ENCODE peak calls at places on chromosomes 13 and 19, in eight cellular contexts. One of them, this sample, is unnamed.

GRCh38 chr19:35669974-35670373 is 3.7 kb downstream of the UPK1A start:
- DNase-seq in pancreas: no peak
- DNase-seq in H1: no peak
- DNase-seq in tibial artery: no peak
- DNase-seq in progenitor cell of endocrine pancreas: no peak
- DNase-seq in thoracic aorta: no peak
- DNase-seq in GM13977: no peak
- DNase-seq in bronchial epithelial cell: no peak
- DNase-seq in this sample: no peak

GRCh38 chr19:5128251-5128931 is 159.5 kb downstream of the KDM4B start:
- DNase-seq in GM13977: no peak
- DNase-seq in bronchial epithelial cell: no peak
- DNase-seq in thoracic aorta: no peak
- DNase-seq in H1: no peak
- DNase-seq in progenitor cell of endocrine pancreas: peak; percentile 57
- DNase-seq in pancreas: peak; percentile 95
- DNase-seq in tibial artery: peak; percentile 51
- DNase-seq in this sample: no peak

GRCh38 chr19:56153507-56153906 is 12.4 kb downstream of the ZNF444 start:
- DNase-seq in bronchial epithelial cell: no peak
- DNase-seq in pancreas: no peak
- DNase-seq in H1: no peak
- DNase-seq in tibial artery: no peak
- DNase-seq in GM13977: no peak
- DNase-seq in progenitor cell of endocrine pancreas: no peak
- DNase-seq in thoracic aorta: no peak
- DNase-seq in this sample: no peak

GRCh38 chr13:49676581-49677298 is 14.5 kb downstream of the EBPL start:
- DNase-seq in pancreas: no peak
- DNase-seq in GM13977: no peak
- DNase-seq in H1: no peak
- DNase-seq in bronchial epithelial cell: no peak
- DNase-seq in tibial artery: no peak
- DNase-seq in progenitor cell of endocrine pancreas: no peak
- DNase-seq in thoracic aorta: no peak
- DNase-seq in this sample: no peak

GRCh38 chr19:46704379-46705076 is 12.4 kb downstream of the PRKD2 start:
- DNase-seq in thoracic aorta: peak; percentile 35
- DNase-seq in pancreas: peak; percentile 90
- DNase-seq in H1: no peak
- DNase-seq in bronchial epithelial cell: peak; percentile 24
- DNase-seq in tibial artery: peak; percentile 71
- DNase-seq in progenitor cell of endocrine pancreas: peak; percentile 63
- DNase-seq in GM13977: peak; percentile 92
- DNase-seq in this sample: peak; percentile 87

GRCh38 chr19:47097396-47098217 is 16.0 kb downstream of the ZC3H4 start:
- DNase-seq in H1: no peak
- DNase-seq in bronchial epithelial cell: no peak
- DNase-seq in tibial artery: peak; percentile 74
- DNase-seq in GM13977: no peak
- DNase-seq in progenitor cell of endocrine pancreas: no peak
- DNase-seq in pancreas: peak; percentile 48
- DNase-seq in thoracic aorta: peak; percentile 36
- DNase-seq in this sample: peak; percentile 83

GRCh38 chr13:102187313-102187712 is 214.5 kb downstream of the FGF14 start:
- DNase-seq in H1: no peak
- DNase-seq in GM13977: no peak
- DNase-seq in pancreas: no peak
- DNase-seq in tibial artery: no peak
- DNase-seq in bronchial epithelial cell: no peak
- DNase-seq in thoracic aorta: no peak
- DNase-seq in progenitor cell of endocrine pancreas: no peak
- DNase-seq in this sample: no peak

GRCh38 chr13:100089633-100090032 is 740 bp downstream of the PCCA start:
- DNase-seq in thoracic aorta: no peak
- DNase-seq in tibial artery: no peak
- DNase-seq in progenitor cell of endocrine pancreas: no peak
- DNase-seq in bronchial epithelial cell: peak; percentile 45
- DNase-seq in pancreas: no peak
- DNase-seq in GM13977: peak; percentile 45
- DNase-seq in H1: no peak
- DNase-seq in this sample: no peak

GRCh38 chr19:8054169-8054568 is 1.6 kb downstream of the CCL25 start:
- DNase-seq in pancreas: no peak
- DNase-seq in progenitor cell of endocrine pancreas: no peak
- DNase-seq in tibial artery: no peak
- DNase-seq in bronchial epithelial cell: no peak
- DNase-seq in H1: no peak
- DNase-seq in GM13977: no peak
- DNase-seq in thoracic aorta: no peak
- DNase-seq in this sample: no peak

GRCh38 chr13:41652735-41653361 is 195.5 kb downstream of the RGCC start:
- DNase-seq in pancreas: no peak
- DNase-seq in tibial artery: no peak
- DNase-seq in H1: no peak
- DNase-seq in progenitor cell of endocrine pancreas: no peak
- DNase-seq in bronchial epithelial cell: peak; percentile 56
- DNase-seq in GM13977: peak; percentile 64
- DNase-seq in thoracic aorta: no peak
- DNase-seq in this sample: no peak

GRCh38 chr13:108830916-108831315 is 201.5 kb downstream of the MYO16 start:
- DNase-seq in bronchial epithelial cell: no peak
- DNase-seq in progenitor cell of endocrine pancreas: no peak
- DNase-seq in thoracic aorta: no peak
- DNase-seq in H1: no peak
- DNase-seq in pancreas: no peak
- DNase-seq in GM13977: no peak
- DNase-seq in tibial artery: no peak
- DNase-seq in this sample: no peak

GRCh38 chr13:42354246-42355117 is 82.5 kb downstream of the AKAP11 start:
- DNase-seq in H1: no peak
- DNase-seq in bronchial epithelial cell: peak; percentile 74
- DNase-seq in thoracic aorta: no peak
- DNase-seq in progenitor cell of endocrine pancreas: no peak
- DNase-seq in tibial artery: no peak
- DNase-seq in GM13977: peak; percentile 24
- DNase-seq in pancreas: no peak
- DNase-seq in this sample: no peak

GRCh38 chr19:51354103-51354741 is 12.0 kb downstream of the ETFB start:
- DNase-seq in progenitor cell of endocrine pancreas: no peak
- DNase-seq in tibial artery: no peak
- DNase-seq in GM13977: no peak
- DNase-seq in pancreas: no peak
- DNase-seq in H1: no peak
- DNase-seq in bronchial epithelial cell: no peak
- DNase-seq in thoracic aorta: no peak
- DNase-seq in this sample: no peak

GRCh38 chr13:111328803-111329410 is 8.5 kb downstream of the TEX29 start:
- DNase-seq in tibial artery: peak; percentile 8
- DNase-seq in thoracic aorta: no peak
- DNase-seq in pancreas: no peak
- DNase-seq in H1: no peak
- DNase-seq in bronchial epithelial cell: no peak
- DNase-seq in progenitor cell of endocrine pancreas: no peak
- DNase-seq in GM13977: no peak
- DNase-seq in this sample: no peak

GRCh38 chr19:10706990-10707389 is 5.8 kb downstream of the QTRT1 start:
- DNase-seq in thoracic aorta: no peak
- DNase-seq in bronchial epithelial cell: no peak
- DNase-seq in H1: no peak
- DNase-seq in tibial artery: no peak
- DNase-seq in progenitor cell of endocrine pancreas: no peak
- DNase-seq in GM13977: no peak
- DNase-seq in pancreas: no peak
- DNase-seq in this sample: no peak

GRCh38 chr13:42832341-42833153 is 51.2 kb downstream of the FAM216B start:
- DNase-seq in progenitor cell of endocrine pancreas: no peak
- DNase-seq in pancreas: no peak
- DNase-seq in bronchial epithelial cell: peak; percentile 92
- DNase-seq in GM13977: no peak
- DNase-seq in tibial artery: no peak
- DNase-seq in H1: no peak
- DNase-seq in thoracic aorta: no peak
- DNase-seq in this sample: no peak

GRCh38 chr13:45121421-45121820 is 1.1 kb downstream of the GTF2F2 start:
- DNase-seq in thoracic aorta: no peak
- DNase-seq in pancreas: no peak
- DNase-seq in bronchial epithelial cell: peak; percentile 41
- DNase-seq in progenitor cell of endocrine pancreas: no peak
- DNase-seq in tibial artery: no peak
- DNase-seq in GM13977: peak; percentile 14
- DNase-seq in H1: no peak
- DNase-seq in this sample: no peak

GRCh38 chr13:43298799-43299198 is 275.4 kb downstream of the DNAJC15 start:
- DNase-seq in progenitor cell of endocrine pancreas: no peak
- DNase-seq in pancreas: no peak
- DNase-seq in bronchial epithelial cell: peak; percentile 64
- DNase-seq in thoracic aorta: no peak
- DNase-seq in GM13977: no peak
- DNase-seq in H1: no peak
- DNase-seq in tibial artery: no peak
- DNase-seq in this sample: no peak

GRCh38 chr13:27526516-27526915 is 76.2 kb upstream of the MTIF3 start:
- DNase-seq in pancreas: no peak
- DNase-seq in thoracic aorta: no peak
- DNase-seq in bronchial epithelial cell: no peak
- DNase-seq in GM13977: no peak
- DNase-seq in H1: no peak
- DNase-seq in tibial artery: no peak
- DNase-seq in progenitor cell of endocrine pancreas: no peak
- DNase-seq in this sample: no peak

GRCh38 chr19:47363758-47364529 is 14.8 kb downstream of the DHX34 start:
- DNase-seq in thoracic aorta: no peak
- DNase-seq in GM13977: no peak
- DNase-seq in tibial artery: no peak
- DNase-seq in pancreas: no peak
- DNase-seq in H1: no peak
- DNase-seq in progenitor cell of endocrine pancreas: no peak
- DNase-seq in bronchial epithelial cell: peak; percentile 66
- DNase-seq in this sample: no peak

GRCh38 chr13:55199132-55199531 is 1941.6 kb upstream of the PRR20A start:
- DNase-seq in pancreas: no peak
- DNase-seq in H1: no peak
- DNase-seq in GM13977: no peak
- DNase-seq in thoracic aorta: no peak
- DNase-seq in bronchial epithelial cell: peak; percentile 0
- DNase-seq in progenitor cell of endocrine pancreas: no peak
- DNase-seq in tibial artery: no peak
- DNase-seq in this sample: no peak

GRCh38 chr13:51733656-51734334 is 70.2 kb downstream of the DHRS12 start:
- DNase-seq in thoracic aorta: no peak
- DNase-seq in progenitor cell of endocrine pancreas: no peak
- DNase-seq in tibial artery: no peak
- DNase-seq in bronchial epithelial cell: peak; percentile 75
- DNase-seq in H1: no peak
- DNase-seq in pancreas: no peak
- DNase-seq in GM13977: no peak
- DNase-seq in this sample: no peak
- TF ChIP-seq CTCF in thoracic aorta: no peak
- TF ChIP-seq CTCF in progenitor cell of endocrine pancreas: no peak
- TF ChIP-seq CTCF in tibial artery: no peak
- TF ChIP-seq CTCF in bronchial epithelial cell: peak; percentile 12
- TF ChIP-seq CTCF in H1: no peak
- TF ChIP-seq CTCF in pancreas: no peak
- TF ChIP-seq CTCF in GM13977: no peak
- TF ChIP-seq CTCF in this sample: no peak

GRCh38 chr13:92547256-92547655 is 679.4 kb upstream of the GPC6 start:
- DNase-seq in thoracic aorta: no peak
- DNase-seq in progenitor cell of endocrine pancreas: no peak
- DNase-seq in bronchial epithelial cell: peak; percentile 55
- DNase-seq in pancreas: no peak
- DNase-seq in H1: no peak
- DNase-seq in tibial artery: no peak
- DNase-seq in GM13977: no peak
- DNase-seq in this sample: no peak
- TF ChIP-seq CTCF in thoracic aorta: no peak
- TF ChIP-seq CTCF in progenitor cell of endocrine pancreas: no peak
- TF ChIP-seq CTCF in bronchial epithelial cell: no peak
- TF ChIP-seq CTCF in pancreas: no peak
- TF ChIP-seq CTCF in H1: no peak
- TF ChIP-seq CTCF in tibial artery: no peak
- TF ChIP-seq CTCF in GM13977: no peak
- TF ChIP-seq CTCF in this sample: no peak

DNA sequence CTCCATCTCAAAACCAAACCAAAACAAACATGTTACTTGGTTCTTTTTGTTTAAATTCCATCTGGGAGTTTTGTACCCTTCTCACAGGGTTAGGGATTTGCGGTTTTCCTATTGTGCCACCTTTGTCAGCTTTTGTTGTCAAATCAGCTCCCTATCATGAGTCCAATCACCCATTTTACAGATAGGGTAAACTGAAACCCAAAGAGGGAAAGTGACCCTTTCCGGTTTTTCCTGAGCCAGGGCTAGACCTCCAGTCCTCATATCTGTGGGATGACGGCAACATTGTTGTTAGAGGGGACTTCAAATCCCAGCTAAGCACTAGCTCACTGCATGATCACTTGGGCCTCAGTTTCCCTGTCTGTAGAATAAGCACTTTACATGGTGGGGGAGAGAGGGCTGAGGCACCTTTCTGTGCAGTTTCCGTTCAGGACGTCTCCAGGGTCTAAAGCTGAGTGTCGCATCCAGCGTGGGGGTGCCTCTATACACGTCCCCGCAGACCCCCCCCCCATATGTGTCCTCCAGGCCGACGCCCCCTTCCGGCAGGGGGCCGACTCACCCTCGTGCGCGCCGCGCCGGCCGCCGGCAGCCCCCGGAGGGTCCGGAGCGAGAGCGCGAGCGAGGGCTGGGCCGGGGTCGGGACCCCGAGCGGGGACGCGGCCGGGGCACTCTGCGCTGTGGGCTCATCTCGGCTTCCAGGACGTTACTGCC is 3.9 kb downstream of the CCDC194 start:
- DNase-seq in progenitor cell of endocrine pancreas: no peak
- DNase-seq in H1: no peak
- DNase-seq in tibial artery: no peak
- DNase-seq in pancreas: no peak
- DNase-seq in GM13977: no peak
- DNase-seq in bronchial epithelial cell: no peak
- DNase-seq in thoracic aorta: no peak
- DNase-seq in this sample: no peak
- TF ChIP-seq CTCF in progenitor cell of endocrine pancreas: peak; percentile 36
- TF ChIP-seq CTCF in H1: peak; percentile 34
- TF ChIP-seq CTCF in tibial artery: no peak
- TF ChIP-seq CTCF in pancreas: no peak
- TF ChIP-seq CTCF in GM13977: peak; percentile 25
- TF ChIP-seq CTCF in bronchial epithelial cell: no peak
- TF ChIP-seq CTCF in thoracic aorta: no peak
- TF ChIP-seq CTCF in this sample: no peak

DNA sequence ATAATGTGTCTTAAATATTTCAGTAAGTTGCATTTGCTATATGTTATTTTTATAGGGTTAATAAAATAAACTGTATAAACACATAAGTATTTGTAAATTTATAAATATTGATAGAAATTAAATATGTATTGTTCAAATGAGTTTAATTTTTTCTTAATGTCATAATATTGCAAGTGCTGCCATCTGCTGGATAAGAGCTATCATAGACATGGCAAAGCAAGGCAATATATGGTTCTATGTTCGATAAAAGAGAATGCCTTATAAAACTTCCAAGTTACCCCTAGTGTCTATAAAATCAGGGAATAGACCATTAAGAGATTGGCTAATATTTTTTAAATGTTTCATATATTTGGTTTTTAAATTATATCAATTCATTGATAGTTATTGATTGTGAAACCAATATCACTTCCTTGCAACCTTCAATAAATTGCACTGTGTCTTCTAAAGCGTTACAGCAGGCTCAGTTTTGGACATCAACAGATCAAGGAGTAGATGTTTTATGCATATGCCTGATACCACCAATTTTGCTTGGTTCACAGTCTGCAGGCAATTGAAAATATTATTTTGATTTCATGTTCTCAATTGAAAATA is 29.0 kb upstream of the SLITRK6 start:
- DNase-seq in GM13977: peak; percentile 6
- DNase-seq in progenitor cell of endocrine pancreas: no peak
- DNase-seq in thoracic aorta: no peak
- DNase-seq in bronchial epithelial cell: peak; percentile 33
- DNase-seq in tibial artery: no peak
- DNase-seq in pancreas: no peak
- DNase-seq in H1: no peak
- DNase-seq in this sample: no peak
- TF ChIP-seq CTCF in GM13977: peak; percentile 62
- TF ChIP-seq CTCF in progenitor cell of endocrine pancreas: peak; percentile 84
- TF ChIP-seq CTCF in thoracic aorta: peak; percentile 38
- TF ChIP-seq CTCF in bronchial epithelial cell: peak; percentile 20
- TF ChIP-seq CTCF in tibial artery: no peak
- TF ChIP-seq CTCF in pancreas: peak; percentile 44
- TF ChIP-seq CTCF in H1: peak; percentile 37
- TF ChIP-seq CTCF in this sample: peak; percentile 56

This sample was measured in suprapubic skin.